ENCODE peak calls at places on chromosomes 11 and 22, in six cellular contexts. One of them, this sample, is unnamed.

GRCh38 chr22:29203883-29204282 is 1.8 kb upstream of the EMID1 start:
- DNase-seq in psoas muscle: no peak
- DNase-seq in heart left ventricle: peak
- DNase-seq in H9: no peak
- DNase-seq in spleen: peak
- DNase-seq in dorsolateral prefrontal cortex: no peak
- DNase-seq in this sample: no peak

GRCh38 chr11:7591992-7592391 is 78.2 kb downstream of the PPFIBP2 start:
- DNase-seq in psoas muscle: no peak
- DNase-seq in heart left ventricle: no peak
- DNase-seq in H9: no peak
- DNase-seq in spleen: no peak
- DNase-seq in dorsolateral prefrontal cortex: no peak
- DNase-seq in this sample: no peak

GRCh38 chr11:2135648-2136201 is 3.5 kb downstream of the IGF2 start:
- DNase-seq in psoas muscle: peak
- DNase-seq in heart left ventricle: peak
- DNase-seq in H9: no peak
- DNase-seq in spleen: no peak
- DNase-seq in dorsolateral prefrontal cortex: no peak
- DNase-seq in this sample: peak

GRCh38 chr11:46309669-46310288 is 32.3 kb downstream of the CREB3L1 start:
- DNase-seq in psoas muscle: no peak
- DNase-seq in heart left ventricle: no peak
- DNase-seq in H9: no peak
- DNase-seq in spleen: no peak
- DNase-seq in dorsolateral prefrontal cortex: no peak
- DNase-seq in this sample: no peak

GRCh38 chr22:21712751-21713427 is 22.7 kb downstream of the YPEL1 start:
- DNase-seq in psoas muscle: peak
- DNase-seq in heart left ventricle: no peak
- DNase-seq in H9: peak
- DNase-seq in spleen: no peak
- DNase-seq in dorsolateral prefrontal cortex: peak
- DNase-seq in this sample: peak

GRCh38 chr22:29664731-29665130 is 55.1 kb upstream of the CABP7 start:
- DNase-seq in psoas muscle: no peak
- DNase-seq in heart left ventricle: no peak
- DNase-seq in H9: no peak
- DNase-seq in spleen: no peak
- DNase-seq in dorsolateral prefrontal cortex: no peak
- DNase-seq in this sample: no peak

GRCh38 chr11:45048870-45049825 is 97.3 kb upstream of the PRDM11 start:
- DNase-seq in psoas muscle: no peak
- DNase-seq in heart left ventricle: no peak
- DNase-seq in H9: no peak
- DNase-seq in spleen: no peak
- DNase-seq in dorsolateral prefrontal cortex: peak
- DNase-seq in this sample: peak

GRCh38 chr11:12288212-12288933 is 89.0 kb upstream of the PARVA start:
- DNase-seq in psoas muscle: peak
- DNase-seq in heart left ventricle: peak
- DNase-seq in H9: peak
- DNase-seq in spleen: no peak
- DNase-seq in dorsolateral prefrontal cortex: peak
- DNase-seq in this sample: peak

GRCh38 chr11:2777396-2777795 is 77.6 kb upstream of the KCNQ1OT1 start:
- DNase-seq in psoas muscle: peak
- DNase-seq in heart left ventricle: peak
- DNase-seq in H9: no peak
- DNase-seq in spleen: no peak
- DNase-seq in dorsolateral prefrontal cortex: no peak
- DNase-seq in this sample: peak

GRCh38 chr11:47204633-47204989 is 10.2 kb upstream of the DDB2 start:
- DNase-seq in psoas muscle: no peak
- DNase-seq in heart left ventricle: no peak
- DNase-seq in H9: no peak
- DNase-seq in spleen: no peak
- DNase-seq in dorsolateral prefrontal cortex: no peak
- DNase-seq in this sample: no peak

GRCh38 chr11:17197431-17197898 is 10.3 kb downstream of the PIK3C2A start:
- DNase-seq in psoas muscle: no peak
- DNase-seq in heart left ventricle: no peak
- DNase-seq in H9: no peak
- DNase-seq in spleen: no peak
- DNase-seq in dorsolateral prefrontal cortex: no peak
- DNase-seq in this sample: no peak

GRCh38 chr11:113411536-113411935 is 24.0 kb downstream of the ANKK1 start:
- DNase-seq in psoas muscle: no peak
- DNase-seq in heart left ventricle: no peak
- DNase-seq in H9: no peak
- DNase-seq in spleen: no peak
- DNase-seq in dorsolateral prefrontal cortex: no peak
- DNase-seq in this sample: no peak

GRCh38 chr11:16297332-16297731 is 59.0 kb downstream of the SOX6 start:
- DNase-seq in psoas muscle: no peak
- DNase-seq in heart left ventricle: no peak
- DNase-seq in H9: no peak
- DNase-seq in spleen: no peak
- DNase-seq in dorsolateral prefrontal cortex: no peak
- DNase-seq in this sample: no peak

GRCh38 chr22:25410849-25411248 is 153.6 kb upstream of the GRK3 start:
- DNase-seq in psoas muscle: no peak
- DNase-seq in heart left ventricle: no peak
- DNase-seq in H9: no peak
- DNase-seq in spleen: no peak
- DNase-seq in dorsolateral prefrontal cortex: no peak
- DNase-seq in this sample: no peak

GRCh38 chr11:31690516-31690915 is 120.6 kb downstream of the PAX6 start:
- DNase-seq in psoas muscle: no peak
- DNase-seq in heart left ventricle: no peak
- DNase-seq in H9: no peak
- DNase-seq in spleen: no peak
- DNase-seq in dorsolateral prefrontal cortex: no peak
- DNase-seq in this sample: no peak

GRCh38 chr11:31687861-31688260 is 123.3 kb downstream of the PAX6 start:
- DNase-seq in psoas muscle: no peak
- DNase-seq in heart left ventricle: no peak
- DNase-seq in H9: no peak
- DNase-seq in spleen: no peak
- DNase-seq in dorsolateral prefrontal cortex: no peak
- DNase-seq in this sample: no peak

GRCh38 chr11:31689559-31689958 is 121.6 kb downstream of the PAX6 start:
- DNase-seq in psoas muscle: no peak
- DNase-seq in heart left ventricle: no peak
- DNase-seq in H9: no peak
- DNase-seq in spleen: no peak
- DNase-seq in dorsolateral prefrontal cortex: no peak
- DNase-seq in this sample: no peak

GRCh38 chr11:31690041-31690440 is 121.1 kb downstream of the PAX6 start:
- DNase-seq in psoas muscle: no peak
- DNase-seq in heart left ventricle: no peak
- DNase-seq in H9: no peak
- DNase-seq in spleen: no peak
- DNase-seq in dorsolateral prefrontal cortex: no peak
- DNase-seq in this sample: no peak

GRCh38 chr11:31692466-31692865 is 118.7 kb downstream of the PAX6 start:
- DNase-seq in psoas muscle: no peak
- DNase-seq in heart left ventricle: no peak
- DNase-seq in H9: no peak
- DNase-seq in spleen: no peak
- DNase-seq in dorsolateral prefrontal cortex: no peak
- DNase-seq in this sample: no peak
- H3K27ac ChIP-seq in psoas muscle: no peak
- H3K27ac ChIP-seq in heart left ventricle: no peak
- H3K27ac ChIP-seq in H9: no peak
- H3K27ac ChIP-seq in spleen: no peak
- H3K27ac ChIP-seq in dorsolateral prefrontal cortex: no peak
- H3K27ac ChIP-seq in this sample: no peak

GRCh38 chr22:49951001-49951677 is 9.4 kb upstream of the PIM3 start:
- DNase-seq in psoas muscle: no peak
- DNase-seq in heart left ventricle: no peak
- DNase-seq in H9: peak
- DNase-seq in spleen: no peak
- DNase-seq in dorsolateral prefrontal cortex: no peak
- DNase-seq in this sample: no peak

GRCh38 chr22:49953027-49953679 is 7.4 kb upstream of the PIM3 start:
- DNase-seq in psoas muscle: no peak
- DNase-seq in heart left ventricle: no peak
- DNase-seq in H9: no peak
- DNase-seq in spleen: no peak
- DNase-seq in dorsolateral prefrontal cortex: no peak
- DNase-seq in this sample: no peak

GRCh38 chr22:49953680-49954344 is 6.8 kb upstream of the PIM3 start:
- DNase-seq in psoas muscle: peak
- DNase-seq in heart left ventricle: peak
- DNase-seq in H9: no peak
- DNase-seq in spleen: no peak
- DNase-seq in dorsolateral prefrontal cortex: no peak
- DNase-seq in this sample: peak

GRCh38 chr22:49951678-49951985 is 8.9 kb upstream of the PIM3 start:
- DNase-seq in psoas muscle: no peak
- DNase-seq in heart left ventricle: no peak
- DNase-seq in H9: no peak
- DNase-seq in spleen: no peak
- DNase-seq in dorsolateral prefrontal cortex: no peak
- DNase-seq in this sample: no peak

GRCh38 chr22:49951986-49952896 is 8.3 kb upstream of the PIM3 start:
- DNase-seq in psoas muscle: no peak
- DNase-seq in heart left ventricle: no peak
- DNase-seq in H9: peak
- DNase-seq in spleen: no peak
- DNase-seq in dorsolateral prefrontal cortex: no peak
- DNase-seq in this sample: no peak
- H3K27ac ChIP-seq in psoas muscle: no peak
- H3K27ac ChIP-seq in heart left ventricle: no peak
- H3K27ac ChIP-seq in H9: no peak
- H3K27ac ChIP-seq in spleen: peak
- H3K27ac ChIP-seq in dorsolateral prefrontal cortex: no peak
- H3K27ac ChIP-seq in this sample: no peak

GRCh38 chr11:210803-211180 is 3.3 kb downstream of the RIC8A start:
- DNase-seq in psoas muscle: peak
- DNase-seq in heart left ventricle: no peak
- DNase-seq in H9: no peak
- DNase-seq in spleen: no peak
- DNase-seq in dorsolateral prefrontal cortex: no peak
- DNase-seq in this sample: no peak
- H3K27ac ChIP-seq in psoas muscle: no peak
- H3K27ac ChIP-seq in heart left ventricle: no peak
- H3K27ac ChIP-seq in H9: no peak
- H3K27ac ChIP-seq in spleen: no peak
- H3K27ac ChIP-seq in dorsolateral prefrontal cortex: no peak
- H3K27ac ChIP-seq in this sample: no peak

DNA sequence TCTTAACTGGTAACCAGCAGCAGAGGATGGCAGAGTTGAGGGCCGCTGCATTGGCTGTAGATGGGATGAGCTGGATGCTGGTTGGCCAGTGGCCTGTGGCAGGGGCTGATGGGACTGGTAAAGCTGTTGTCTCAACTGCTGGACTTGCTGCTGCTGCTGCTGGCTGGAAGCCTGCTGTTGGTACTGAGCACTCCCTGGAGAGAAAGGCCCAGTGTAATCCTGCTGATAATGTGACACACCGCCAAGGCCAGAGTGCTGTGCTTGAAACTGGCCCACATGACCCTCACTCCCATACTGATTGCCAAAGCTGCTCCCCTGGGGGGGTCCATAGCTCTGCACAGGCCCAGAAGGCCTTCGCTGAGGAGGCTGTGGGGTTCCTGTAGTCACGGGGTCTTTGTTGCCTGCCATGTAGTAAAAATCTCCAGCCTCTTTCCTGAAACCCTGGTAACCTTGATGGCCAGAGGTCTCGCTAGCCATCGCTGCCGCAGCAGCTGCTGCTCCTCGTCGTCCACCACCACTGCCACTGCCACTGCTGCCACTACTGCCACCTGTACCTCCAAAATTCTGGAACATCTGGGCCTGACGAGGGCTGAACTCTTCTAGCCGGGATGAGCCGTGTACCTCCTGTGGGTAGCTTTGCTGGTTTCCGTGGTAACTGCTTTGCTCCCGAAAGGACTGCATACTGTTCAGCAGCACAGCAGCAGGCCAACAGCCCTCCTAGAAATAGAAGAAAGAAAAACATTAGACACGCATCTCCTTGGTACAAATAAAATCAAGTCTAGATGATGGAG is 55.6 kb downstream of the TCF20 start:
- DNase-seq in psoas muscle: peak
- DNase-seq in heart left ventricle: peak
- DNase-seq in H9: no peak
- DNase-seq in spleen: no peak
- DNase-seq in dorsolateral prefrontal cortex: peak
- DNase-seq in this sample: peak
- H3K27ac ChIP-seq in psoas muscle: no peak
- H3K27ac ChIP-seq in heart left ventricle: no peak
- H3K27ac ChIP-seq in H9: no peak
- H3K27ac ChIP-seq in spleen: no peak
- H3K27ac ChIP-seq in dorsolateral prefrontal cortex: peak
- H3K27ac ChIP-seq in this sample: peak

GRCh38 chr11:127270848-127271247 is 270.3 kb upstream of the KIRREL3 start:
- DNase-seq in psoas muscle: no peak
- DNase-seq in heart left ventricle: no peak
- DNase-seq in H9: no peak
- DNase-seq in spleen: no peak
- DNase-seq in dorsolateral prefrontal cortex: no peak
- DNase-seq in this sample: no peak

GRCh38 chr11:127281534-127281933 is 281.0 kb upstream of the KIRREL3 start:
- DNase-seq in psoas muscle: no peak
- DNase-seq in heart left ventricle: no peak
- DNase-seq in H9: no peak
- DNase-seq in spleen: no peak
- DNase-seq in dorsolateral prefrontal cortex: no peak
- DNase-seq in this sample: no peak

GRCh38 chr11:127273593-127274327 is 273.2 kb upstream of the KIRREL3 start:
- DNase-seq in psoas muscle: no peak
- DNase-seq in heart left ventricle: no peak
- DNase-seq in H9: no peak
- DNase-seq in spleen: no peak
- DNase-seq in dorsolateral prefrontal cortex: no peak
- DNase-seq in this sample: no peak

GRCh38 chr11:127274328-127274676 is 273.7 kb upstream of the KIRREL3 start:
- DNase-seq in psoas muscle: no peak
- DNase-seq in heart left ventricle: no peak
- DNase-seq in H9: no peak
- DNase-seq in spleen: no peak
- DNase-seq in dorsolateral prefrontal cortex: no peak
- DNase-seq in this sample: no peak

DNA sequence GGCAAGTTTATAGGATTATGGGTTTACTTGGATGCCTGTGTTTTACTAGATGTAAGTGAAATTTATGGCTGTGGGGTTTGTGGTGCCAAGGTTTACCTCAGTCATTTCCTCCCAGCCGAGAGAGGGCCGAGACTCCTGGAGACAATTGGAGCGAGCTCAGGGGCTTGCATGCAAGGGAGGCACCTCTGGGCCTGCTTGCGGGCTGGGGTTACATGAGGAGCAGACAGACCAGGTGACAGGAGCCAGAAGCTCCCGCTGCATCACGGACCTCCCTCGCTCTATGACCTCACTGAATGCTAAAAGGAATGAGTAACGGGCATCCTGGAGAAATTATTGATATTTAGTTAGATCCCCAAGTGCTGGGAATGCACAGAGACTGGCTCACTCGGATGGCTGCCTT is 275.2 kb upstream of the KIRREL3 start:
- DNase-seq in psoas muscle: no peak
- DNase-seq in heart left ventricle: no peak
- DNase-seq in H9: no peak
- DNase-seq in spleen: no peak
- DNase-seq in dorsolateral prefrontal cortex: no peak
- DNase-seq in this sample: no peak
- H3K27ac ChIP-seq in psoas muscle: no peak
- H3K27ac ChIP-seq in heart left ventricle: no peak
- H3K27ac ChIP-seq in H9: no peak
- H3K27ac ChIP-seq in spleen: no peak
- H3K27ac ChIP-seq in dorsolateral prefrontal cortex: no peak
- H3K27ac ChIP-seq in this sample: no peak